ENCODE peak calls at places on chromosome 5, in eight cellular contexts. Q, F, B, P, R, U, V and M are unnamed samples.

GRCh38 chr5:95644351-95645042 is 2.1 kb upstream of the RFESD start:
- DNase-seq in R (peak; percentile 79), P (peak; percentile 68), V (peak; percentile 67), B (no peak), U (no peak), F (no peak), Q (peak; percentile 47), M (no peak)

GRCh38 chr5:119220576-119221197 is 135.1 kb upstream of the TNFAIP8 start:
- DNase-seq in B (no peak), F (no peak), U (no peak), V (no peak), R (no peak), Q (no peak), P (no peak), M (no peak)

GRCh38 chr5:15995206-15996052 is 184.2 kb downstream of the MARCHF11 start:
- DNase-seq in V (peak; percentile 57), R (no peak), U (no peak), P (peak; percentile 16), Q (peak; percentile 39), B (no peak), F (peak; percentile 20), M (no peak)

GRCh38 chr5:56200856-56201638 is 32.1 kb downstream of the ANKRD55 start:
- DNase-seq in Q (peak; percentile 64), V (peak; percentile 79), R (peak; percentile 76), P (peak; percentile 90), U (no peak), F (peak; percentile 40), B (no peak), M (peak; percentile 53)

GRCh38 chr5:58542709-58543108 is 40.2 kb upstream of the RAB3C start:
- DNase-seq in R (no peak), B (no peak), P (no peak), F (no peak), V (no peak), U (no peak), Q (no peak), M (no peak)

GRCh38 chr5:154393850-154394249 is 51.9 kb upstream of the SAP30L start:
- DNase-seq in R (no peak), Q (no peak), P (no peak), U (no peak), F (no peak), V (no peak), B (peak; percentile 33), M (no peak)

GRCh38 chr5:131355972-131356528 is 92.2 kb downstream of the CDC42SE2 start:
- DNase-seq in F (no peak), P (no peak), R (no peak), Q (peak; percentile 50), B (no peak), U (no peak), V (no peak), M (no peak)

GRCh38 chr5:76617675-76618074 is 5.5 kb downstream of the F2RL2 start:
- DNase-seq in Q (peak; percentile 94), F (peak; percentile 58), B (no peak), U (no peak), V (peak; percentile 49), P (peak; percentile 25), R (no peak), M (no peak)

GRCh38 chr5:91103353-91104061 is 279.6 kb downstream of the ARRDC3 start:
- DNase-seq in Q (no peak), B (no peak), F (peak; percentile 29), R (no peak), P (no peak), V (peak; percentile 69), U (no peak), M (no peak)

GRCh38 chr5:112227911-112228631 is 191.0 kb downstream of the EPB41L4A start:
- DNase-seq in V (no peak), R (no peak), U (no peak), F (no peak), B (no peak), P (no peak), Q (peak; percentile 7), M (no peak)

GRCh38 chr5:111820072-111820471 is 63.1 kb upstream of the NREP start:
- DNase-seq in R (no peak), P (no peak), B (no peak), F (no peak), U (no peak), V (peak; percentile 23), Q (no peak), M (no peak)

GRCh38 chr5:172523146-172523745 is 68.9 kb upstream of the SH3PXD2B start:
- DNase-seq in P (no peak), R (peak; percentile 69), V (no peak), Q (no peak), B (no peak), U (no peak), F (no peak), M (no peak)

GRCh38 chr5:109387408-109387974 is 22.3 kb downstream of the PJA2 start:
- DNase-seq in B (no peak), U (no peak), V (no peak), P (no peak), Q (no peak), R (no peak), F (no peak), M (no peak)

GRCh38 chr5:139863855-139864558 is 68.4 kb downstream of the PSD2 start:
- DNase-seq in V (peak; percentile 44), B (peak; percentile 79), Q (peak; percentile 32), F (peak; percentile 5), U (peak; percentile 48), P (peak; percentile 49), R (peak; percentile 83), M (peak; percentile 58)
- TF ChIP-seq CTCF in V (peak; percentile 84), B (peak; percentile 88), Q (peak; percentile 87), F (peak; percentile 85), U (peak; percentile 81), P (peak; percentile 68), R (peak; percentile 91), M (peak; percentile 91)

GRCh38 chr5:135443329-135443960 is 3.7 kb downstream of the DCANP1 start:
- DNase-seq in V (no peak), R (no peak), F (no peak), B (no peak), U (no peak), P (no peak), Q (no peak), M (no peak)
- TF ChIP-seq CTCF in V (no peak), R (no peak), F (no peak), B (no peak), U (no peak), P (no peak), Q (no peak), M (no peak)

GRCh38 chr5:181173027-181173419 is 25.6 kb downstream of the OR2V2 start:
- DNase-seq in F (no peak), R (peak; percentile 52), P (no peak), U (no peak), V (peak; percentile 70), B (no peak), Q (no peak), M (no peak)
- TF ChIP-seq CTCF in F (no peak), R (no peak), P (peak; percentile 31), U (no peak), V (peak; percentile 61), B (no peak), Q (no peak), M (no peak)

DNA sequence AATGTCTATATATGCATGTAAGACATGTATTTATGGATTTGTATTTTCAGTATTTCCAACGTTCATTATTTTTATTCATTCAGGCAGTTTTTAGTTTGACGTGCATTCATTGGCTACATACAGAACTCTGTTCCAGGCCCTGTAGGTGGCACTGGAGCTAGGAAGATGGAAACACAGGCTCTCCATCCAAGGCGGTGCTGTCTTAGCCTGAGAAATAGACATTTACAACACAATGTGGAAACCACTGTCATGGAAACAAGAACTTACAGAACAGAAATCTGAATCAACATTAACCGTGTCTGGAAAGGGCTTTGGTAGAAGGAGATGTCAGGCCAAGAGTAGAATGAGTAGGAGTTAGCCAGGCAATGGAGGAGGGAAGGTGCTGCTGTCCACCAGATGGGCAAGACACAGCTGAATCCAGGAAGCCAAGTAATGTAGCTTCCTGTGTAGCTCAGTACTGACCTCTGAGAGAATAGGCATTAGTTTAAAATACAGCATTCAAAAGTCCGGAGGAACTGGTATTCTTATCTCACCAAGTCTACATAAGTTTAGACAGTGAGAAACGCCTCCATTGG is 388.7 kb upstream of the CDH6 start:
- DNase-seq in B (no peak), F (no peak), P (no peak), Q (peak; percentile 59), V (no peak), R (no peak), U (no peak), M (no peak)
- TF ChIP-seq CTCF in B (peak; percentile 31), F (no peak), P (no peak), Q (peak; percentile 53), V (no peak), R (no peak), U (peak; percentile 10), M (no peak)

DNA sequence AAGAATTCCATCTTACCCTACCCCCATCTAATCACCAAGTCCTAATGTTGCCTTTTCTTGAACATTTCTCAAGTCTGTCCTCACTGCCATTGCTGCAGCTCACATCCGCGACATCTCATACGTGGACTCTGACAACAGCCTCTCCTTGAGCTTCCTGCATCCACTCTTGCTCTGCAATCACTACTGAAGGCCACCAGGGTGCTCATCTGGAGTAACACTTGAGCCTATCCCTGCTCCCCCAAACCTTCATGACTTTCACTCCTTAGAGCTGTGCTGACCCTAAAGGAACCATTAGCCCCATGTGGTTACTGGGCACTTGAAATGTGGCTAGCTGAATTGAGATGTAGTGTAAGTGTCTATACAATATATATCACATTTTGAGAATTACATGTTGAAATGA is 46.4 kb upstream of the CTXN3 start:
- DNase-seq in R (no peak), U (no peak), P (peak; percentile 14), F (no peak), B (no peak), Q (no peak), V (no peak), M (no peak)
- TF ChIP-seq CTCF in R (no peak), U (no peak), P (no peak), F (no peak), B (no peak), Q (no peak), V (no peak), M (no peak)

DNA sequence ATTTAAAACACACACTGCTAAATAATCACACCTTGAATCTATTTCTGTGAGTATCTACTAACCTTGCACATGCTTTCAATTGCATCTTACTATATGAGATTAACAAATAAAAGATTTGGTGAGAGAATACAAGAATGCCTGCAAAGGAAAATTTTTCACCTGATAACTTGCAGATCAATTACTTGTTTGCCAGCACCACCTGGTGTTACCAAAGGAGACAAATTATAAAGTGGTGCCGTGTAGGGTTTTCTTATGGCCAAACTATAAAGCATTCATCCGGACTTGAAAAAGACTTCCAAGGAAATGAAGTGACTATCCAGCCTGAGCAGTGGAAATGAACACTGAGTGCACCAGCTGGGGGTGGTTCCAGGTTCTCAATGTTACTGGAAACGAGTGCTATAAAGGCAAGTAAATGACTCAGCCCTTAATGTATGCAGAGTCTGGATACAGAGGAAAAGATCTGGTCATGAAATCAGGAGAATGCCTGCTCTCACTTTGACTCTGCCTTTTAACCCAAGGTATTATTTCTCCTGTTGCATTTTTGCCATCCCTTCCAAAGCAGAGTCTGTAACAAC is 113.2 kb downstream of the DNAH5 start:
- DNase-seq in B (no peak), R (no peak), V (peak; percentile 0), Q (peak; percentile 47), F (no peak), P (no peak), U (no peak), M (no peak)
- TF ChIP-seq CTCF in B (no peak), R (no peak), V (peak; percentile 1), Q (no peak), F (peak; percentile 7), P (peak; percentile 30), U (no peak), M (no peak)